ENCODE peak calls at places on chromosome 21, in eight cellular contexts. C is HL-60, U is suprapubic skin, B is GM12891, J is transverse colon, P is stomach, R is H1, A is K562. H is an unnamed sample.
A peak's percentile ranks its signal among the peaks of the same experiment; 100 is the strongest.

GRCh38 chr21:30629173-30629572 is 5.8 kb upstream of the KRTAP20-2 start:
- DNase-seq in C (no peak), U (no peak), B (no peak), J (no peak), P (no peak), R (no peak), A (no peak), H (no peak)

GRCh38 chr21:17780539-17780938 is 38.6 kb downstream of the C21orf91 start:
- DNase-seq in C (no peak), U (no peak), B (no peak), J (peak; percentile 22), P (no peak), R (no peak), A (no peak), H (no peak)

GRCh38 chr21:38067086-38067739 is 151.0 kb upstream of the KCNJ6 start:
- DNase-seq in C (no peak), U (no peak), B (no peak), J (no peak), P (no peak), R (no peak), A (no peak), H (no peak)

GRCh38 chr21:26127918-26128317 is 42.7 kb downstream of the APP start:
- DNase-seq in C (no peak), U (no peak), B (no peak), J (no peak), P (no peak), R (no peak), A (no peak), H (no peak)

GRCh38 chr21:38424333-38424732 is 73.9 kb downstream of the ERG start:
- DNase-seq in C (no peak), U (no peak), B (no peak), J (no peak), P (no peak), R (no peak), A (no peak), H (no peak)

GRCh38 chr21:43325968-43326367 is 101.0 kb downstream of the SIK1 start:
- DNase-seq in C (no peak), U (no peak), B (no peak), J (peak; percentile 55), P (no peak), R (no peak), A (no peak), H (no peak)

GRCh38 chr21:37546949-37547614 is 180.5 kb downstream of the DYRK1A start:
- DNase-seq in C (no peak), U (no peak), B (no peak), J (no peak), P (no peak), R (no peak), A (no peak), H (no peak)

GRCh38 chr21:30710499-30710898 is 8.1 kb downstream of the KRTAP21-3 start:
- DNase-seq in C (no peak), U (no peak), B (no peak), J (no peak), P (no peak), R (no peak), A (no peak), H (no peak)

GRCh38 chr21:15669247-15669646 is 60.5 kb upstream of the USP25 start:
- DNase-seq in C (no peak), U (no peak), B (no peak), J (no peak), P (no peak), R (no peak), A (no peak), H (no peak)

GRCh38 chr21:27168084-27168483 is 201.2 kb upstream of the ADAMTS5 start:
- DNase-seq in C (no peak), U (no peak), B (no peak), J (no peak), P (no peak), R (no peak), A (no peak), H (no peak)

GRCh38 chr21:14273736-14274538 is 58.0 kb downstream of the RBM11 start:
- DNase-seq in C (no peak), U (peak; percentile 78), B (no peak), J (peak; percentile 94), P (peak; percentile 44), R (no peak), A (peak; percentile 11), H (no peak)

GRCh38 chr21:42544544-42544943 is 30.9 kb downstream of the SLC37A1 start:
- DNase-seq in C (no peak), U (no peak), B (no peak), J (no peak), P (no peak), R (no peak), A (peak; percentile 58), H (no peak)

DNA sequence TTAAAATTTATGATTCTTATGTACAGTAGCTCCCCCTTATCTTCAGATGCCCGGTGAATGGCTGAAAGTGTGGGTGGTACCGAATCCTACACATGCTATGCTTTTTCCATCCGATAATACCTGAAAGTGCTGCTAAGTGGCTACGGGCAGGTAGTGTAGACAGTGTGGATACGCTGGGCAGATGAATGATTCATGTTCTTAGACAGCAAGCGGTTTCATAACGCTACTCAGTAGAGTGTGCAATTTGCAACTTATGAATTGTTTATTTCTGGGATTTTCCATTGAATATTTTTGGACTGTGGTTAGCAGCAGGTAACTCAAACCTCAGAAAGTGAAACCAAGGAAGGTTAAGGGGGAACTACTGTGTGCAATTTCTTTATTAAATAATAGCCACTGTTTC is 7.5 kb downstream of the PCP4 start:
- DNase-seq in C (no peak), U (no peak), B (no peak), J (no peak), P (no peak), R (no peak), A (no peak), H (no peak)
- TF ChIP-seq POLR2AphosphoS5 in C (no peak), U (no peak), B (no peak), J (no peak), P (no peak), R (no peak), A (no peak), H (no peak)

DNA sequence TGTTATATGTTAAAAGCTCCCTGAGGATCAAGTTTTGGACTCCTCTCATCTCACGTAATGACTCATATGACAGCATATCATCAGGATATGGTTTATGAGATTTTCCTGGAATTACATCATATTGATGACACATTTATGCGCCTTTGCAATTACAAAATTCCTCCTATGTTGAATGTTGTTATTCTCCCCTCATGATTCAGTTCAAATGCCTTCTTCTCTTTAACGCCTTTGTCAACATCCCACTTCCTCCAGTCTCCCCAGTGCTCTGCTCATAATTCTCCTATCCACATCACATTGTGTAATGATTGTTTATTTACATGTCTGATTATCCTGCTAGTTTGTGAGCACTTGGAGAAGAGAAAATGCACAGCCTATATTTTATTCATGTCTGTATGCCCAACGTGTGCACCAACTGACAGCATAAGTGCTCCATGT is 80.9 kb upstream of the BACH1 start:
- DNase-seq in C (no peak), U (no peak), B (no peak), J (no peak), P (no peak), R (no peak), A (no peak), H (peak; percentile 90)
- TF ChIP-seq POLR2AphosphoS5 in C (no peak), U (no peak), B (no peak), J (peak; percentile 82), P (no peak), R (no peak), A (no peak), H (no peak)

DNA sequence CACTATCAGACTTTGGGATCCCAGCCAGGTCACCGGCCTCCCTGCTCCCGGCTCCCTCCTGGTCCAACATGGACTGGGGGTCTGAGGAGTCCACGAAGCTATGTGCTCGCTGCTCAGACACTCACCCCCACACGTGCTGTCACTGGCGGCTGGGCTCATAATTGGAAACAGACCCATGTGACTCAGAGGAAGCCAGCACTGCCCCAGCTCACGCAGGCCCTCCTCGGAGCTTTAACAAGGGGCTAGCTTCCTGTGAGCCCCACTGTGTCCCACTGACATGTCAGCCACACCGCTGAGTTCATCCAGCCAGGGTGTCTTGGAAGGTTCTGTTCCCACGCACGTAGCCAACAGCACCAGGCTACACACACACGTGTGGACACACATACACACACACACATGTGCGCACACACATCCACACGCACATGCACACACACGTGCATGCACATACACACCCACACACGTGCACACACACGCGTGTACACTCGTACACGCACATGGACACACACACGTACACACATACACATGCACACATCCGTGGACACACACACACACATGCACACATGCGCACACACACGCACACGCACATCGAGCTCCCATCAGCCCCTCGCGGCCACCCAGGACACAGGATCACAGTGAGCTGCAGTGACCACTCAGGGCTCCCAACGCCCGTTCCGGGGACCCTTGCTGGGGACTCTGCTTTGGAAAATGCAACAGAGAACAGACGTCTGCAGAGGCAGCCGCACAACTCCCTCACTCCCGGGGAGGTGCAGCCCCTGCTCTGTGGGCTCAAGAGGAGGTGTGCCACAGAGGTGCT is 18.3 kb upstream of the COL6A2 start:
- DNase-seq in C (no peak), U (peak; percentile 87), B (peak; percentile 12), J (no peak), P (peak; percentile 24), R (no peak), A (no peak), H (no peak)
- TF ChIP-seq POLR2AphosphoS5 in C (no peak), U (no peak), B (no peak), J (no peak), P (no peak), R (no peak), A (no peak), H (no peak)

DNA sequence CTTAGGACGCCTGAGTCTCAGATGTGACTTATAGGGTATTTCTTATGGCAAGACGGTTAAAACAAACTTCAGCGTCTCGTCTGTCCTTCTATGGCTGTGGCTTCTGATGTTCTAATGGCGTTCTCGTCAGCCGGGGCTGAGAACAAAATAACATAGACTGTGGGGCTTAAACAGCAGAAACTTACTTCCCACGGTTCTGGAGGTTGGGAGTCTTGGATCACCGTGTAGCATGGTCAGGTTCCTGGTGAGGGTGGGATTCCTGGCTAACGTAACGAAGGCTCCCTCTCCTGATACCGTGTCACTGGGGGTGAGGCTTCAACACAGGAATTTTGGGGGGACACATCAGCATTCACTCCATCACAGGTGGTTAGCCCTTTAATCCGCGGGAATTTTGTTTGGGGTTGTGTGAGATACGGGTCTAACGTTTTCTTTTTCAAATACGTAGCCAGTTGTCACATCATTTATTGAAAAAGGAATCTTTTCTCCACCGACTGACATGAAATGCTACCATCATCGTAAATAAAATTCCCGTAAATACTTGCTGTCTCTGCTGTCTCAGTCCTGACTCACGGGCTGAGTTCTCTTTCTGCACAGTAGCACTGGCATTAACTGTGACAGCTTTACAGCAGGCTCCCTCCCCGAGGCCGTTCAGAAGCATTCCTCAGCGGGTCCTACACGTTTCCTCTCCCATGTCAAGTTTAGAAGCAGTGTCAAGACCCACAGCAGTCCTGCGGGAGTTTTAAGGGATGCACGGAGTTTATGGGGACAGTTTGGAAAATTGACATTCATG is 8.1 kb upstream of the POFUT2 start:
- DNase-seq in C (no peak), U (no peak), B (no peak), J (peak; percentile 26), P (peak; percentile 20), R (no peak), A (no peak), H (no peak)
- TF ChIP-seq POLR2AphosphoS5 in C (no peak), U (no peak), B (no peak), J (peak; percentile 47), P (no peak), R (no peak), A (no peak), H (no peak)